ENCODE peak calls at places on chromosome 22, in seven cellular contexts. X is K562, Q is HepG2, U is HCT116, T is H1, L is SK-N-SH, E is GM12878. B is an unnamed sample.
A peak's percentile ranks its signal among the peaks of the same experiment; 100 is the strongest.

GRCh38 chr22:39684702-39685281 is 114.2 kb downstream of the CACNA1I start:
- DNase-seq in U (no peak), Q (no peak), E (no peak), L (no peak), X (no peak), T (no peak), B (no peak)

GRCh38 chr22:20407829-20408228 is 13.9 kb downstream of the ZNF74 start:
- DNase-seq in E (no peak), L (no peak), Q (no peak), T (no peak), X (no peak), U (no peak), B (no peak)

GRCh38 chr22:40414838-40415505 is 44.6 kb downstream of the SGSM3 start:
- DNase-seq in Q (no peak), U (no peak), L (peak; percentile 49), X (no peak), T (no peak), E (no peak), B (no peak)

GRCh38 chr22:44329179-44329796 is 16.5 kb upstream of the SHISAL1 start:
- DNase-seq in U (no peak), Q (no peak), X (no peak), T (no peak), L (no peak), E (peak; percentile 32), B (no peak)

GRCh38 chr22:35914665-35915476 is 113.8 kb downstream of the RBFOX2 start:
- DNase-seq in T (peak; percentile 51), X (peak; percentile 71), L (peak; percentile 62), E (no peak), U (peak; percentile 80), Q (peak; percentile 91), B (peak; percentile 46)

GRCh38 chr22:37175414-37176144 is 12.5 kb downstream of the C1QTNF6 start:
- DNase-seq in T (no peak), L (peak; percentile 8), E (no peak), X (no peak), U (no peak), Q (no peak), B (no peak)

GRCh38 chr22:33884829-33885228 is 35.4 kb downstream of the LARGE1 start:
- DNase-seq in L (no peak), T (no peak), Q (no peak), X (no peak), E (no peak), U (no peak), B (no peak)

GRCh38 chr22:37983860-37984791 is at the start of gene SOX10:
- DNase-seq in T (peak; percentile 70), Q (no peak), L (no peak), U (no peak), E (no peak), X (no peak), B (no peak)

GRCh38 chr22:40855960-40856512 is 403 bp downstream of the ST13 start:
- DNase-seq in U (no peak), Q (no peak), E (no peak), L (peak; percentile 46), T (no peak), X (peak; percentile 16), B (no peak)

GRCh38 chr22:21003782-21004181 is 1.9 kb upstream of the THAP7 start:
- DNase-seq in E (no peak), Q (no peak), X (peak; percentile 57), U (no peak), L (no peak), T (no peak), B (no peak)

GRCh38 chr22:38850941-38851849 is 7.4 kb upstream of the NPTXR start:
- DNase-seq in U (peak; percentile 46), T (no peak), X (peak; percentile 33), Q (no peak), E (no peak), L (no peak), B (no peak)

GRCh38 chr22:39800790-39801540 is 92.6 kb downstream of the ENTHD1 start:
- DNase-seq in L (peak; percentile 18), X (peak; percentile 17), T (no peak), U (no peak), Q (no peak), E (no peak), B (no peak)

GRCh38 chr22:41912338-41913039 is 2.4 kb downstream of the SHISA8 start:
- DNase-seq in E (no peak), L (no peak), Q (no peak), X (no peak), T (no peak), U (no peak), B (no peak)

GRCh38 chr22:29060251-29060650 is 1.4 kb downstream of the C22orf31 start:
- DNase-seq in T (no peak), E (no peak), Q (no peak), X (no peak), L (no peak), U (no peak), B (no peak)

GRCh38 chr22:32761251-32761903 is 40.1 kb upstream of the TIMP3 start:
- DNase-seq in X (no peak), U (no peak), E (no peak), L (no peak), Q (no peak), T (no peak), B (no peak)

GRCh38 chr22:40480996-40481395 is 110.6 kb downstream of the SGSM3 start:
- DNase-seq in Q (no peak), L (no peak), E (no peak), U (no peak), T (no peak), X (no peak), B (no peak)

GRCh38 chr22:34111210-34111824 is 191.0 kb upstream of the LARGE1 start:
- DNase-seq in X (peak; percentile 11), T (peak; percentile 59), L (peak; percentile 48), E (no peak), Q (peak; percentile 22), U (no peak), B (peak; percentile 13)

GRCh38 chr22:25413620-25414019 is 150.9 kb upstream of the GRK3 start:
- DNase-seq in Q (no peak), X (no peak), U (no peak), E (no peak), L (no peak), T (no peak), B (no peak)

GRCh38 chr22:38264322-38264843 is 8.4 kb downstream of the TMEM184B start:
- DNase-seq in X (no peak), Q (no peak), E (no peak), L (no peak), T (no peak), U (no peak), B (no peak)

GRCh38 chr22:25148149-25148691 is 51.4 kb upstream of the CRYBB3 start:
- DNase-seq in E (no peak), U (no peak), L (no peak), Q (no peak), T (no peak), X (peak; percentile 13), B (no peak)

GRCh38 chr22:39317756-39318506 is 1.5 kb downstream of the RPL3 start:
- DNase-seq in L (no peak), T (no peak), X (no peak), E (no peak), U (no peak), Q (no peak), B (no peak)

GRCh38 chr22:28772633-28773460 is at the start of gene CCDC117:
- DNase-seq in L (peak; percentile 95), Q (peak; percentile 90), E (peak; percentile 84), T (peak; percentile 92), U (peak; percentile 89), X (peak; percentile 88), B (peak; percentile 86)

GRCh38 chr22:47395481-47395880 is 633.0 kb downstream of the TBC1D22A start:
- DNase-seq in L (no peak), E (no peak), Q (no peak), T (no peak), U (no peak), X (no peak), B (no peak)

GRCh38 chr22:45649809-45650208 is 21.8 kb upstream of the ATXN10 start:
- DNase-seq in T (no peak), Q (no peak), L (peak; percentile 3), U (no peak), E (no peak), X (no peak), B (no peak)

GRCh38 chr22:45647532-45648225 is 24.0 kb upstream of the ATXN10 start:
- DNase-seq in E (no peak), U (no peak), X (no peak), T (no peak), Q (no peak), L (no peak), B (no peak)

GRCh38 chr22:45645150-45645525 is 26.5 kb upstream of the ATXN10 start:
- DNase-seq in L (no peak), U (no peak), E (no peak), T (peak; percentile 54), Q (no peak), X (no peak), B (no peak)

GRCh38 chr22:45645526-45646414 is 25.9 kb upstream of the ATXN10 start:
- DNase-seq in Q (no peak), L (peak; percentile 94), X (peak; percentile 69), T (peak; percentile 97), E (no peak), U (peak; percentile 26), B (peak; percentile 39)

DNA sequence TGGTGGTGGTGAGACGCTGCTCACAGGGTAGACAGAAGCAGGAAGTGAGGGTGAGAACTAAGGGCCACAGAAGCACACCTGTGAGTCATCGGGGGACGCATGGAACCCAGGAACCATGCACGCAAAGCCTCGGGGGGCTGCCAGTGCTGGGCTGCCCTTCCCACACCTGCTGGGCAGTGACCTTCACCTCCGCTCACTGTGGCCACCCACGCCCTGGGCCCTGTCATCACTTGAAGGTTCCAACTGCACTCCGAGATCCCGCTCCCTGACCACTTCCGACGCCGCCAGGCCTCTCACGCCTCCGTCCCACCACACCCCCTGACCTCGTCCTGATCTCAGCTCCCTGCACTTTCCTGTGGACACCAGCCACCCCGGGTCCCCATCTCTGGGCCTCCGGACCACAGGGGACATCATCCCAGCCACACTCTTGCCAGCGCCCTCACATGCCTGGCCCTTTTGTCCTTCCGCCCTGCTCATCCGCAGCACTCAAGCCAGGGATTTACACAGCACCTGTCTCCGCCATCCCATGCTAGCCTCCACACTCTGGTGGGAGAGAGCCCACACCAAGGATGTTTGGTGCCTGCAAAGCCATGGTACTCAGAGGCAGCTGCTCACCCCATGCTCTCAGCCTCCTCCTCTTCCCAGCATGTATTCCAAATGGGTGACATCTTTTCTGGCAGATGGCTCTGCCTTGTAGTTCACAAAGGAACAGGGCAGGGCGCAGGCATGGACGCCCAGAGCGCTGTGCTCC is 23.1 kb upstream of the ATXN10 start:
- DNase-seq in L (peak; percentile 9), X (no peak), E (no peak), U (no peak), Q (no peak), T (no peak), B (no peak)
- TF ChIP-seq YY1 in L (no peak), X (no peak), E (no peak), U (no peak), Q (no peak), T (no peak), B (no peak)

GRCh38 chr22:31161386-31161785 is 1.4 kb downstream of the RNF185 start:
- DNase-seq in Q (no peak), X (no peak), T (no peak), L (no peak), U (no peak), E (no peak), B (no peak)
- H3K9ac ChIP-seq in Q (peak overlapping the region; percentile 87), X (peak overlapping the region; percentile 1), T (no peak overlapping the region), L (peak overlapping the region; percentile 92), U (no peak overlapping the region), E (no peak overlapping the region), B (no peak overlapping the region)

GRCh38 chr22:26542831-26543230 is 30.6 kb upstream of the TFIP11 start:
- DNase-seq in U (no peak), L (no peak), X (no peak), T (no peak), Q (no peak), E (no peak), B (no peak)
- TF ChIP-seq YY1 in U (no peak), L (no peak), X (no peak), T (no peak), Q (no peak), E (no peak), B (no peak)

GRCh38 chr22:49949914-49950292 is 10.7 kb upstream of the PIM3 start:
- DNase-seq in L (no peak), E (no peak), X (no peak), T (no peak), U (no peak), Q (no peak), B (no peak)
- H3K9ac ChIP-seq in L (no peak overlapping the region), E (no peak overlapping the region), X (no peak overlapping the region), T (no peak overlapping the region), U (no peak overlapping the region), Q (peak overlapping the region; percentile 81), B (no peak overlapping the region)